ENCODE peak calls at places on chromosomes 7 and 10, in seven cellular contexts. One of them, this sample, is unnamed.

GRCh38 chr7:129969881-129970446 is 17.2 kb upstream of the UBE2H start:
- DNase-seq in GF-D8: no peak
- DNase-seq in mucosa of gallbladder: peak; percentile 27
- DNase-seq in stimulated activated CD8-positive, alpha-beta memory T cell treated with anti-CD3 and anti-CD28 coated beads, Interleukin-7, amount 100 ng/mL, for 4 hours: no peak
- DNase-seq in NCI-H2081: no peak
- DNase-seq in activated naive CD4-positive, alpha-beta T cell: no peak
- DNase-seq in GM12892: no peak
- DNase-seq in this sample: no peak

GRCh38 chr10:27742926-27743735 is 2.5 kb downstream of the MKX start:
- DNase-seq in NCI-H2081: no peak
- DNase-seq in stimulated activated CD8-positive, alpha-beta memory T cell treated with anti-CD3 and anti-CD28 coated beads, Interleukin-7, amount 100 ng/mL, for 4 hours: no peak
- DNase-seq in GM12892: no peak
- DNase-seq in mucosa of gallbladder: no peak
- DNase-seq in GF-D8: no peak
- DNase-seq in activated naive CD4-positive, alpha-beta T cell: peak; percentile 8
- DNase-seq in this sample: no peak

GRCh38 chr10:102670871-102671434 is 26.7 kb downstream of the TRIM8 start:
- DNase-seq in stimulated activated CD8-positive, alpha-beta memory T cell treated with anti-CD3 and anti-CD28 coated beads, Interleukin-7, amount 100 ng/mL, for 4 hours: no peak
- DNase-seq in GM12892: no peak
- DNase-seq in activated naive CD4-positive, alpha-beta T cell: no peak
- DNase-seq in NCI-H2081: no peak
- DNase-seq in GF-D8: no peak
- DNase-seq in mucosa of gallbladder: no peak
- DNase-seq in this sample: no peak

GRCh38 chr7:39958038-39958437 is 8.0 kb downstream of the CDK13 start:
- DNase-seq in GF-D8: no peak
- DNase-seq in mucosa of gallbladder: no peak
- DNase-seq in activated naive CD4-positive, alpha-beta T cell: no peak
- DNase-seq in stimulated activated CD8-positive, alpha-beta memory T cell treated with anti-CD3 and anti-CD28 coated beads, Interleukin-7, amount 100 ng/mL, for 4 hours: no peak
- DNase-seq in GM12892: no peak
- DNase-seq in NCI-H2081: no peak
- DNase-seq in this sample: no peak

GRCh38 chr10:78292250-78292986 is 258.8 kb downstream of the RPS24 start:
- DNase-seq in activated naive CD4-positive, alpha-beta T cell: no peak
- DNase-seq in mucosa of gallbladder: no peak
- DNase-seq in GM12892: no peak
- DNase-seq in stimulated activated CD8-positive, alpha-beta memory T cell treated with anti-CD3 and anti-CD28 coated beads, Interleukin-7, amount 100 ng/mL, for 4 hours: no peak
- DNase-seq in GF-D8: no peak
- DNase-seq in NCI-H2081: no peak
- DNase-seq in this sample: no peak

GRCh38 chr7:83532229-83532628 is 116.7 kb downstream of the SEMA3E start:
- DNase-seq in GM12892: no peak
- DNase-seq in GF-D8: no peak
- DNase-seq in stimulated activated CD8-positive, alpha-beta memory T cell treated with anti-CD3 and anti-CD28 coated beads, Interleukin-7, amount 100 ng/mL, for 4 hours: no peak
- DNase-seq in activated naive CD4-positive, alpha-beta T cell: no peak
- DNase-seq in NCI-H2081: no peak
- DNase-seq in mucosa of gallbladder: no peak
- DNase-seq in this sample: no peak

GRCh38 chr10:97319671-97320479 is 804 bp downstream of the FRAT1 start:
- DNase-seq in stimulated activated CD8-positive, alpha-beta memory T cell treated with anti-CD3 and anti-CD28 coated beads, Interleukin-7, amount 100 ng/mL, for 4 hours: peak; percentile 57
- DNase-seq in activated naive CD4-positive, alpha-beta T cell: peak; percentile 59
- DNase-seq in mucosa of gallbladder: peak; percentile 37
- DNase-seq in GF-D8: peak; percentile 59
- DNase-seq in NCI-H2081: no peak
- DNase-seq in GM12892: no peak
- DNase-seq in this sample: no peak

GRCh38 chr10:81820418-81820817 is 54.6 kb upstream of the NRG3 start:
- DNase-seq in GM12892: no peak
- DNase-seq in activated naive CD4-positive, alpha-beta T cell: no peak
- DNase-seq in mucosa of gallbladder: no peak
- DNase-seq in NCI-H2081: no peak
- DNase-seq in stimulated activated CD8-positive, alpha-beta memory T cell treated with anti-CD3 and anti-CD28 coated beads, Interleukin-7, amount 100 ng/mL, for 4 hours: no peak
- DNase-seq in GF-D8: no peak
- DNase-seq in this sample: no peak

GRCh38 chr7:151339651-151340377 is 1.8 kb upstream of the NUB1 start:
- DNase-seq in mucosa of gallbladder: no peak
- DNase-seq in GF-D8: peak; percentile 85
- DNase-seq in activated naive CD4-positive, alpha-beta T cell: no peak
- DNase-seq in stimulated activated CD8-positive, alpha-beta memory T cell treated with anti-CD3 and anti-CD28 coated beads, Interleukin-7, amount 100 ng/mL, for 4 hours: no peak
- DNase-seq in GM12892: no peak
- DNase-seq in NCI-H2081: no peak
- DNase-seq in this sample: peak; percentile 32

GRCh38 chr10:56360583-56360966 is 484 bp downstream of the ZWINT start:
- DNase-seq in activated naive CD4-positive, alpha-beta T cell: no peak
- DNase-seq in NCI-H2081: no peak
- DNase-seq in GF-D8: no peak
- DNase-seq in stimulated activated CD8-positive, alpha-beta memory T cell treated with anti-CD3 and anti-CD28 coated beads, Interleukin-7, amount 100 ng/mL, for 4 hours: no peak
- DNase-seq in mucosa of gallbladder: no peak
- DNase-seq in GM12892: no peak
- DNase-seq in this sample: no peak

GRCh38 chr7:148572067-148572522 is 18.5 kb upstream of the C7orf33 start:
- DNase-seq in stimulated activated CD8-positive, alpha-beta memory T cell treated with anti-CD3 and anti-CD28 coated beads, Interleukin-7, amount 100 ng/mL, for 4 hours: no peak
- DNase-seq in NCI-H2081: no peak
- DNase-seq in activated naive CD4-positive, alpha-beta T cell: no peak
- DNase-seq in GF-D8: no peak
- DNase-seq in GM12892: no peak
- DNase-seq in mucosa of gallbladder: no peak
- DNase-seq in this sample: no peak

GRCh38 chr7:4707134-4707651 is 25.1 kb downstream of the FOXK1 start:
- DNase-seq in mucosa of gallbladder: no peak
- DNase-seq in GM12892: no peak
- DNase-seq in stimulated activated CD8-positive, alpha-beta memory T cell treated with anti-CD3 and anti-CD28 coated beads, Interleukin-7, amount 100 ng/mL, for 4 hours: no peak
- DNase-seq in activated naive CD4-positive, alpha-beta T cell: no peak
- DNase-seq in NCI-H2081: no peak
- DNase-seq in GF-D8: no peak
- DNase-seq in this sample: no peak

GRCh38 chr10:8137272-8137680 is 82.8 kb downstream of the GATA3 start:
- DNase-seq in NCI-H2081: no peak
- DNase-seq in GM12892: no peak
- DNase-seq in GF-D8: no peak
- DNase-seq in stimulated activated CD8-positive, alpha-beta memory T cell treated with anti-CD3 and anti-CD28 coated beads, Interleukin-7, amount 100 ng/mL, for 4 hours: no peak
- DNase-seq in activated naive CD4-positive, alpha-beta T cell: no peak
- DNase-seq in mucosa of gallbladder: no peak
- DNase-seq in this sample: no peak

GRCh38 chr10:14543048-14543903 is 212.6 kb upstream of the FRMD4A start:
- DNase-seq in activated naive CD4-positive, alpha-beta T cell: no peak
- DNase-seq in NCI-H2081: no peak
- DNase-seq in GM12892: no peak
- DNase-seq in mucosa of gallbladder: no peak
- DNase-seq in stimulated activated CD8-positive, alpha-beta memory T cell treated with anti-CD3 and anti-CD28 coated beads, Interleukin-7, amount 100 ng/mL, for 4 hours: no peak
- DNase-seq in GF-D8: peak; percentile 72
- DNase-seq in this sample: no peak

GRCh38 chr7:131244259-131244852 is 83.3 kb upstream of the MKLN1 start:
- DNase-seq in stimulated activated CD8-positive, alpha-beta memory T cell treated with anti-CD3 and anti-CD28 coated beads, Interleukin-7, amount 100 ng/mL, for 4 hours: peak; percentile 8
- DNase-seq in mucosa of gallbladder: no peak
- DNase-seq in activated naive CD4-positive, alpha-beta T cell: no peak
- DNase-seq in GF-D8: no peak
- DNase-seq in GM12892: no peak
- DNase-seq in NCI-H2081: no peak
- DNase-seq in this sample: no peak

GRCh38 chr7:44152971-44153947 is 12.1 kb upstream of the MYL7 start:
- DNase-seq in stimulated activated CD8-positive, alpha-beta memory T cell treated with anti-CD3 and anti-CD28 coated beads, Interleukin-7, amount 100 ng/mL, for 4 hours: no peak
- DNase-seq in GM12892: no peak
- DNase-seq in GF-D8: no peak
- DNase-seq in NCI-H2081: no peak
- DNase-seq in mucosa of gallbladder: no peak
- DNase-seq in activated naive CD4-positive, alpha-beta T cell: no peak
- DNase-seq in this sample: no peak

GRCh38 chr10:12707461-12708185 is 293.9 kb downstream of the CCDC3 start:
- DNase-seq in GM12892: no peak
- DNase-seq in stimulated activated CD8-positive, alpha-beta memory T cell treated with anti-CD3 and anti-CD28 coated beads, Interleukin-7, amount 100 ng/mL, for 4 hours: no peak
- DNase-seq in GF-D8: no peak
- DNase-seq in activated naive CD4-positive, alpha-beta T cell: no peak
- DNase-seq in NCI-H2081: no peak
- DNase-seq in mucosa of gallbladder: peak; percentile 64
- DNase-seq in this sample: no peak

This sample was measured in GM18507.